ENCODE peak calls at places on chromosome 12, in four cellular contexts. M is NCI-H226, L is glomerular endothelial cell, C is PC-9. Y is an unnamed sample.
A peak's percentile ranks its signal among the peaks of the same experiment; 100 is the strongest.

GRCh38 chr12:52010152-52010622 is 3.4 kb downstream of the TAMALIN start:
- DNase-seq in M (no peak), C (no peak), L (no peak), Y (no peak)

GRCh38 chr12:109792992-109793391 is 40.2 kb downstream of the TRPV4 start:
- DNase-seq in M (no peak), L (no peak), C (no peak), Y (no peak)

GRCh38 chr12:111248221-111248620 is 120.7 kb downstream of the PHETA1 start:
- DNase-seq in C (no peak), L (no peak), M (no peak), Y (no peak)

GRCh38 chr12:12379831-12380730 is 23.2 kb downstream of the BORCS5 start:
- DNase-seq in L (no peak), M (no peak), C (no peak), Y (no peak)

GRCh38 chr12:49489720-49490119 is 49.1 kb upstream of the KCNH3 start:
- DNase-seq in M (peak; percentile 94), L (peak; percentile 95), C (no peak), Y (peak; percentile 77)

GRCh38 chr12:94875525-94875924 is 128.0 kb downstream of the NDUFA12 start:
- DNase-seq in M (no peak), C (peak; percentile 21), L (peak; percentile 12), Y (peak; percentile 37)

GRCh38 chr12:117727301-117727700 is 241.5 kb downstream of the KSR2 start:
- DNase-seq in C (no peak), M (no peak), L (no peak), Y (no peak)

GRCh38 chr12:9367201-9367600 is 159.0 kb upstream of the PZP start:
- DNase-seq in M (no peak), L (no peak), C (no peak), Y (no peak)

GRCh38 chr12:120488057-120488660 is 7.8 kb upstream of the DYNLL1 start:
- DNase-seq in L (no peak), C (no peak), M (no peak), Y (no peak)

GRCh38 chr12:13425766-13426165 is 229.2 kb downstream of the EMP1 start:
- DNase-seq in C (no peak), M (peak; percentile 86), L (no peak), Y (peak; percentile 67)

GRCh38 chr12:114784526-114784925 is 100.6 kb upstream of the TBX3 start:
- DNase-seq in M (no peak), C (no peak), L (no peak), Y (no peak)

GRCh38 chr12:106106129-106106566 is 32.6 kb downstream of the NUAK1 start:
- DNase-seq in L (no peak), C (no peak), M (peak; percentile 93), Y (no peak)

GRCh38 chr12:124762791-124763593 is 100.7 kb downstream of the SCARB1 start:
- DNase-seq in C (no peak), M (no peak), L (no peak), Y (peak; percentile 41)

GRCh38 chr12:49440031-49440430 is 72.8 kb downstream of the SPATS2 start:
- DNase-seq in L (no peak), C (no peak), M (no peak), Y (no peak)

GRCh38 chr12:79409562-79409961 is 281.2 kb downstream of the PAWR start:
- DNase-seq in M (peak; percentile 48), C (no peak), L (no peak), Y (no peak)

GRCh38 chr12:27619308-27619707 is 76.9 kb upstream of the REP15 start:
- DNase-seq in L (no peak), M (peak; percentile 88), C (peak; percentile 34), Y (no peak)

Y was measured in epithelial cell of prostate.